ENCODE peak calls at places on chromosomes 4 and X, in ten cellular contexts. H is GM19239; Y is activated T-cell treated with anti-CD3 and anti-CD28 coated beads, Interleukin-2, amount 50 U/mL, for 72 hours; P is fibroblast of pulmonary artery; A is stimulated activated CD4-positive, alpha-beta T cell treated with anti-CD3 and anti-CD28 coated beads, Interleukin-1b, Interleukin-23, amount 100 ng/mL, for 1 hour; T is psoas muscle; G is central memory CD4-positive, alpha-beta T cell; B is activated CD4-positive, alpha-beta T cell treated with anti-CD3 and anti-CD28 coated beads, Interleukin-2, amount 50 U/mL, for 1 hour; M is fibroblast of villous mesenchyme; V is HEK293T. O is an unnamed sample.

GRCh38 chr4:67723949-67724348 is 23.0 kb upstream of the UBA6 start:
- DNase-seq in H (no peak), Y (no peak), P (no peak), A (no peak), T (no peak), G (no peak), B (no peak), M (no peak), V (no peak), O (no peak)

GRCh38 chr4:8410641-8411271 is 29.8 kb downstream of the ACOX3 start:
- DNase-seq in H (no peak), Y (no peak), P (peak), A (no peak), T (peak), G (no peak), B (no peak), M (peak), V (peak), O (peak)

GRCh38 chrX:133668225-133668931 is 253.1 kb upstream of the GPC4 start:
- DNase-seq in H (no peak), Y (peak), P (no peak), A (no peak), T (no peak), G (no peak), B (no peak), M (no peak), V (no peak), O (no peak)

GRCh38 chr4:137531951-137532868 is at the start of gene PCDH18:
- DNase-seq in H (no peak), Y (peak), P (peak), A (peak), T (peak), G (peak), B (no peak), M (peak), V (peak), O (peak)

GRCh38 chrX:46965125-46965758 is 53.0 kb downstream of the JADE3 start:
- DNase-seq in H (no peak), Y (no peak), P (peak), A (no peak), T (no peak), G (no peak), B (no peak), M (peak), V (no peak), O (peak)

GRCh38 chr4:158314756-158315487 is 104.6 kb downstream of the TMEM144 start:
- DNase-seq in H (no peak), Y (no peak), P (peak), A (no peak), T (no peak), G (no peak), B (no peak), M (peak), V (no peak), O (peak)

GRCh38 chr4:88967883-88968316 is 89.1 kb downstream of the FAM13A start:
- DNase-seq in H (no peak), Y (no peak), P (no peak), A (no peak), T (no peak), G (no peak), B (no peak), M (no peak), V (no peak), O (no peak)

GRCh38 chrX:12011075-12011474 is 127.2 kb upstream of the FRMPD4 start:
- DNase-seq in H (no peak), Y (no peak), P (no peak), A (no peak), T (no peak), G (no peak), B (no peak), M (peak), V (no peak), O (peak)

GRCh38 chrX:74613350-74614192 is 853 bp downstream of the RLIM start:
- DNase-seq in H (no peak), Y (no peak), P (peak), A (no peak), T (no peak), G (no peak), B (no peak), M (peak), V (peak), O (peak)

GRCh38 chr4:143667461-143667860 is 33.0 kb downstream of the FREM3 start:
- DNase-seq in H (no peak), Y (no peak), P (peak), A (no peak), T (no peak), G (no peak), B (no peak), M (no peak), V (no peak), O (no peak)

GRCh38 chr4:36823199-36823967 is 421.2 kb upstream of the NWD2 start:
- DNase-seq in H (no peak), Y (no peak), P (no peak), A (no peak), T (no peak), G (no peak), B (no peak), M (no peak), V (no peak), O (no peak)

GRCh38 chr4:80461412-80461811 is 125.9 kb downstream of the CFAP299 start:
- DNase-seq in H (no peak), Y (no peak), P (no peak), A (no peak), T (no peak), G (no peak), B (no peak), M (no peak), V (no peak), O (no peak)

GRCh38 chrX:22742174-22742573 is 257.6 kb upstream of the DDX53 start:
- DNase-seq in H (no peak), Y (no peak), P (peak), A (no peak), T (no peak), G (no peak), B (no peak), M (peak), V (no peak), O (peak)